ENCODE peak calls at places on chromosomes 4 and X, in six cellular contexts. U, X, Y, A, S and O are unnamed samples. For H3F3A, the result is how much of the 10 kb centered on the place peaks cover.

GRCh38 chr4:955931-956381 is 17.4 kb downstream of the DGKQ start:
- DNase-seq in U (no peak), X (no peak), Y (no peak), A (no peak), S (no peak), O (no peak)

GRCh38 chrX:50106051-50106450 is 94.8 kb downstream of the AKAP4 start:
- DNase-seq in U (no peak), X (no peak), Y (no peak), A (no peak), S (no peak), O (no peak)

GRCh38 chr4:152709675-152710438 is 30.1 kb upstream of the TMEM154 start:
- DNase-seq in U (no peak), X (peak), Y (peak), A (peak), S (peak), O (peak)

GRCh38 chrX:72271812-72272211 is 5.2 kb downstream of the RPS4X start:
- DNase-seq in U (no peak), X (no peak), Y (no peak), A (no peak), S (no peak), O (no peak)

GRCh38 chr4:176150283-176150682 is 45.1 kb downstream of the SPATA4 start:
- DNase-seq in U (no peak), X (peak), Y (peak), A (peak), S (peak), O (no peak)

GRCh38 chrX:42538405-42538804 is 239.6 kb downstream of the PPP1R2C start:
- DNase-seq in U (no peak), X (no peak), Y (no peak), A (no peak), S (no peak), O (no peak)

GRCh38 chr4:26074672-26075071 is 160.7 kb downstream of the SMIM20 start:
- DNase-seq in U (no peak), X (no peak), Y (no peak), A (peak), S (no peak), O (no peak)

GRCh38 chr4:72418458-72418857 is 150.6 kb downstream of the ADAMTS3 start:
- DNase-seq in U (no peak), X (peak), Y (peak), A (no peak), S (no peak), O (no peak)

GRCh38 chrX:73913580-73913979 is 350.6 kb downstream of the CHIC1 start:
- DNase-seq in U (no peak), X (no peak), Y (no peak), A (no peak), S (no peak), O (no peak)

GRCh38 chr4:2441393-2442174 is 22.8 kb downstream of the CFAP99 start:
- DNase-seq in U (peak), X (peak), Y (peak), A (peak), S (peak), O (peak)

GRCh38 chr4:99998062-99998880 is 48.2 kb upstream of the H2AZ1 start:
- DNase-seq in U (peak), X (peak), Y (peak), A (peak), S (peak), O (no peak)

GRCh38 chrX:132094169-132094568 is 33.7 kb downstream of the FRMD7 start:
- DNase-seq in U (no peak), X (peak), Y (no peak), A (no peak), S (no peak), O (no peak)

GRCh38 chr4:140861359-140862181 is 105.4 kb upstream of the TBC1D9 start:
- DNase-seq in U (peak), X (peak), Y (peak), A (peak), S (peak), O (peak)

GRCh38 chr4:38958453-38958852 is 73.8 kb downstream of the TMEM156 start:
- DNase-seq in U (no peak), X (no peak), Y (no peak), A (no peak), S (peak), O (no peak)
- H3K27ac ChIP-seq in U (no peak), X (no peak), Y (no peak), A (no peak), S (no peak), O (no peak)

DNA sequence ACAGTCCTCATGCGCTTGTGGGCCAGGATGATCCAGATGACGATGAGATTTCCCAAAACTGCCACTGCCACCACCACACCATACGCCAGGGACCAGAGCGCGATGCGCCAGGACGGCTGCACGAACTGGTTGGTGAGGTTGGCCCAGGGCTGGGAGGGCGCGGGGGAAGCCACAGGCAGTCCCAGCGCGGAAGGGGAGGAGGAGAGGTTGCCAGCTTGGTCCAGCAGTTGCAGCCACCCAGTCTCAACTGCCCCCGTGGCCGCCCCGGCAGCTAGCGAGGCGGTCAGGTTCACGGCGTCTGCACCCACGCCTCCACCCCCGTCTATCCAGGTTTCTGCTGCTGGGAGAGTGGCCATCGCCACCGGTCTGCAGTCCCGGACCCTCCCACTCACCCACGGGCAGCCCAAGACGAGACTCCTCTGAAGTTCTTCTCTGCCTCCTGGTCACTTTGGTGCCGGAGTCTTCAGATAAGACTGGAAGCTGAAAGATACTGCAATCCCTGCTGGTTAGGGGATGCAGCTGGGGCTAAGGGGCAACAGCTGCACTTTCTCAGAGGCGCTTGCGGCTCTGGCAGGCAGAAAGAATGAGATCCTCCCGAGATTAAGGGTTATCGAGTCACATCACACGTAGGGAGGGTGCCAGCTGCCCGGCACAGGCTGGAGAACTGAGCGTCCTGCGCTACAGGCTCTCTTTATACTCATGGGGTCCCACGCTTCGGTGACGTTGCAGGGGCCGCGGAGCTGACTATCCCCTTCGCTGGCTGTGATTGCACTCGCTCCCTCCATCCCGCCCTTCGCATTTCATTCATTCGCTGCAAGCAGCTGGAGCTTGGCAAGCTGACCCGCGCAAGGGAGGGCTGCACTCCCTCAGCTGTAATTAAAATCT is at the start of gene TACR3:
- DNase-seq in U (peak), X (peak), Y (no peak), A (peak), S (no peak), O (no peak)
- TF ChIP-seq EZH2 in U (peak), X (no peak), Y (no peak), A (no peak), S (no peak), O (no peak)

DNA sequence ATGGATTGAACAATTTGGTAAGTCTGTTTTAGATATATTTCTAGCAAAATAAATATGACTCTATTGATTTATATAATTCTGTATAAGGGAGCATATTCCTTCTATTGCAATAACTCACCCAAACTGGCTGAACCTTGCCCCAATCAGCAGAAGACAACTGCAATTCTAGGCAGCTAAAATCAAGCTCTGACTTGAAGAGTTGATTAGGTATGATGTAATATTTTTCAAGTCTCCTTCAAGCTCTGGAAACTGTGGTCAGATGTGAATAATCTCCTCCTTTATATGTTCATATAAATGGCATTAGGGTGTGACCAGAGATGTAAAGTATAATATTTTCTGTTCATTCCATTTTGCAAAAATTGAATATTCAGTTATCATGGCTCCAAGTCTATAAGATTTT is 8.2 kb downstream of the RASSF6 start:
- DNase-seq in U (no peak), X (no peak), Y (peak), A (no peak), S (no peak), O (no peak)
- H3F3A ChIP-seq in U (under half), X (under half), Y (under half), A (under half), S (under half), O (under half)

GRCh38 chrX:48636286-48636685 is 39.0 kb downstream of the WDR13 start:
- DNase-seq in U (no peak), X (no peak), Y (no peak), A (no peak), S (no peak), O (no peak)

GRCh38 chrX:48636776-48637175 is 39.5 kb downstream of the WDR13 start:
- DNase-seq in U (no peak), X (no peak), Y (no peak), A (no peak), S (no peak), O (no peak)

GRCh38 chrX:48626401-48627298 is 29.4 kb downstream of the WDR13 start:
- DNase-seq in U (no peak), X (peak), Y (peak), A (no peak), S (no peak), O (no peak)

GRCh38 chrX:48632207-48632606 is 34.9 kb downstream of the WDR13 start:
- DNase-seq in U (no peak), X (no peak), Y (no peak), A (no peak), S (no peak), O (no peak)

GRCh38 chrX:48631376-48632090 is 34.2 kb downstream of the WDR13 start:
- DNase-seq in U (peak), X (peak), Y (peak), A (peak), S (peak), O (peak)
- H3K27ac ChIP-seq in U (no peak), X (no peak), Y (no peak), A (no peak), S (peak), O (no peak)

DNA sequence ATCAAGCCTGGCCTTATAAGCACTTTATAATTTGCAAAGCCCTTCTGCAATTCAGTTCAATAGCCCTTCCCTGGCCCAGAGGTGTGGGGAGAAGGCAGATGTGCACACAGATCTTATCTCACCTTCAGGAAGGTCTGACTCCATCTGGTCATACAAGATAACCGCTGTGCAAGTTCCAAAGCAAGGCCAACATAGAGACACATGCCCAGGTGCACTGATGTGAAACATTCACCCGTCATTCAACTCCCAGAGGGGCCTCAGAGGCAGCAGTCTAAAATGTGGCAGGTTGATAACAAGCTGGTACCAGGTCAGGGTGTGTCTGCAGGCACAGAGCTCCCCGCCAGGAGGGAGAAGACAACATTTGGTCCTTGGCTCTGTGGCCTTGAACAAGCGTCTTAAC is 10.9 kb upstream of the WFS1 start:
- DNase-seq in U (no peak), X (no peak), Y (no peak), A (no peak), S (no peak), O (no peak)
- TF ChIP-seq EZH2 in U (no peak), X (no peak), Y (no peak), A (no peak), S (no peak), O (no peak)

DNA sequence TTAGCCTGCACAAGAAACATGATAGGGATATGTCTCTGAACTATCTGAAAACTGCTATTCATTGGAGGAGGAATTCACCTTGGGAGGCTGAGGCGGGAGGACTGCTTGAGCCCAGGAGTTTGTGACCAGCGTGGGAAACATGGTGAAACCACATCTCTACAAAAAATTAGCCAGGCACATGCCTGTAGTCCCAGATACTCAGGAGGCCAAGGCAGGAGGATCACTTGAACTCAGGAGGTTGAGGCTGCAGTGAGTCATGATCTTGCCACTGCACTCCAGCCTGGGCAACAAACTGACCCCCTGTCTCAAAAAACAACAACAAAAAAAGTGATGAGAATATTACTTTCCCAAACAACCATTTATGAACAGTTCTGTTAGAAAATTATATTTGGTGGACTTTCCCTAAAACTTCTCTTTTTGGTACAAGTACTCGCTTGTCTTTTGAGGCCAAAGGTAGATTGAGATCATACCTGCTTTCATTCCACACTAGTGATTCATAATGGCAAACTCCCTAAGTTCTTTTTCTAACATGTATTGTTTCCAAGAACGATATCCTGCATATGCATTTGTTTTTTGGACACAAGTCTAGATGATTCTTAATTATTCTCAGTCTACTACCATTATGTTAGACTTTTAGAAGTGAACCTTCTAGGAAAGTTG is 33.4 kb downstream of the METTL14 start:
- DNase-seq in U (no peak), X (no peak), Y (peak), A (no peak), S (no peak), O (no peak)
- H3F3A ChIP-seq in U (under half), X (half or more), Y (under half), A (under half), S (under half), O (under half)

GRCh38 chr4:126563389-126563788 is 1069.4 kb upstream of the INTU start:
- DNase-seq in U (no peak), X (no peak), Y (no peak), A (no peak), S (no peak), O (no peak)

GRCh38 chr4:126572264-126572663 is 1060.5 kb upstream of the INTU start:
- DNase-seq in U (no peak), X (no peak), Y (no peak), A (no peak), S (no peak), O (no peak)

GRCh38 chr4:126564283-126564854 is 1068.4 kb upstream of the INTU start:
- DNase-seq in U (no peak), X (peak), Y (peak), A (no peak), S (no peak), O (no peak)

DNA sequence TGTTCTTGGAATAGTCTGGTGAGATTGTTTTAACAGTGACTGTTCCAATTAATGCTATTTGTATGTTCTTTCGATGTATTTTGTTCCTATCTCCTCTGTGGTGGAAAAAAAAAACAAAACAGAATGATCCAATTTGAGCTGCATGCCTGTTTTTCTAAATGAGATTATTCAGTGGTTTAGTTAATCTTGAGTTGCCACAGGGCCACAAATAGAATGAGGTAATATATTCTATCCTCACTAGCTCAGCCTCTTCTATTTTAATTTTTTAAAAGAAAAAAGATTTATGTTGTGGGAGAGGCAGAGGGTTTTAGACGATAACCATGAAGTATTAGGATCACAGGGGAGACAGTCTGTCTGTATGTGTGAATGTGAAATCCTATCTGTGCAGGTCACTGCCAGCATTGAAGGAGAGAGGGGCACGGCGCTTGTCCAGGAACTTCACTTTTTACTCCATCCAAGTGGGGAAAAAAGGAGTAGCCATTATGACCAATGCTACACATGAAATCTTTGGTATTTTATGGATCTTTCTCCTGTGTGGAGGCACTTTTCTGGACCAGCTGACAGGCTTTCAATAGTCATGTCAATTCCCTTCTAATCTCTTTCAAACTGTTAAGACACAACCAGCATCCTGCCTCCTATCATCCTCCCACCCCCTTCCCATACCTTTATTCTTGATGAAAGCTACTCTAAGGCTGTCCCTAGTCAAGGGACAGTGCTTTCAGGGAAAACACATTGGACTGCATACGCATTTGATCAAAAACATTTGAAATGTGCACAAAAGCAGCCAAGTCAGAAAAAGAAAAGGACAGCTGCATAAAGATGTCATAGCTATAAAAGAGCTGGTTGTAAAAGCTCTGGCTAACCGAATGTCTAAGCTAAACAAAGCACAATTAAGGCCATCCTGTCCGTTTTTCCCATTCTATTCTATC is 1063.8 kb upstream of the INTU start:
- DNase-seq in U (no peak), X (no peak), Y (no peak), A (no peak), S (no peak), O (no peak)
- H3K27ac ChIP-seq in U (peak), X (no peak), Y (no peak), A (no peak), S (no peak), O (no peak)